ENCODE peak calls at places on chromosomes 5 and 9, in four cellular contexts. W, K, P and L are unnamed samples.

GRCh38 chr5:164353155-164353554 is 847.7 kb downstream of the MAT2B start:
- DNase-seq in K (no peak), P (no peak), W (no peak), L (no peak)

GRCh38 chr5:57538341-57538955 is 55.8 kb upstream of the ACTBL2 start:
- DNase-seq in K (no peak), W (no peak), P (peak), L (no peak)

GRCh38 chr5:39661026-39661779 is 236.4 kb upstream of the DAB2 start:
- DNase-seq in K (no peak), W (no peak), P (no peak), L (no peak)

GRCh38 chr9:21479152-21479702 is 2.9 kb downstream of the IFNE start:
- DNase-seq in K (no peak), P (no peak), W (no peak), L (no peak)

GRCh38 chr9:78544260-78544659 is 247.3 kb downstream of the PSAT1 start:
- DNase-seq in W (no peak), K (no peak), P (no peak), L (no peak)

GRCh38 chr9:25935188-25935587 is 256.9 kb upstream of the TUSC1 start:
- DNase-seq in P (no peak), K (no peak), W (no peak), L (no peak)

GRCh38 chr5:141245250-141245717 is at the start of gene PCDHB15:
- DNase-seq in P (no peak), W (no peak), K (no peak), L (peak)

GRCh38 chr9:9122230-9122875 is 1322.8 kb upstream of the DMAC1 start:
- DNase-seq in W (no peak), P (no peak), K (no peak), L (no peak)

GRCh38 chr5:8831854-8832253 is 714.0 kb downstream of the SEMA5A start:
- DNase-seq in K (no peak), P (no peak), W (no peak), L (no peak)

GRCh38 chr5:14870347-14871083 is 1.1 kb downstream of the ANKH start:
- DNase-seq in K (no peak), W (peak), P (no peak), L (peak)
- H3K4me3 ChIP-seq in K (peak), W (peak), P (peak), L (peak)

GRCh38 chr9:73155968-73156592 is 4.4 kb downstream of the ANXA1 start:
- DNase-seq in K (no peak), W (no peak), P (no peak), L (no peak)

GRCh38 chr9:73154271-73154670 is 2.6 kb downstream of the ANXA1 start:
- DNase-seq in K (no peak), P (no peak), W (no peak), L (no peak)

GRCh38 chr9:73154760-73155159 is 3.1 kb downstream of the ANXA1 start:
- DNase-seq in K (no peak), W (no peak), P (no peak), L (no peak)

GRCh38 chr9:73156593-73157187 is 5.0 kb downstream of the ANXA1 start:
- DNase-seq in P (no peak), K (no peak), W (no peak), L (no peak)

DNA sequence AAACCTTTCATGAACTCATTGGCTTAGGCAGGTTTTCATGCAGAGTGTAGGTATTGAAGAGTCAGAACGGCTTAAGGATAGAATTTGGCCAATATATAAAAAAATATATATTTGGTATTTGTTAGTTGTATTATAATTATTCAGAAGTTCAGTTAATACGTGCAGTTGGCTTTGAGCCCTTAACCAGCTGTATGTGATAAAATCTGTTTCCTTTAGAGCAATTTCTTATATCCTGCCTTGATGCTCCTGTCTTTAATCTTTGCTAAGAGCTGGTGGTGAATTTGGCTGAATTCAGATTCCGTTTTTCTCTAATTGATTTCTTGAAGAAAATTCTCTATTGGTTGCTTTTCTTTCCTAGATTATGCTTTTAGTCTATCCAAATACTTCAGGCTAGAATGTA is 3.7 kb downstream of the ANXA1 start:
- DNase-seq in K (no peak), P (no peak), W (no peak), L (no peak)
- H3K4me3 ChIP-seq in K (no peak), P (no peak), W (peak), L (no peak)

GRCh38 chr9:117415584-117415937 is 704 bp upstream of the ASTN2 start:
- DNase-seq in K (no peak), P (no peak), W (no peak), L (peak)
- H3K4me3 ChIP-seq in K (no peak), P (no peak), W (no peak), L (peak)

DNA sequence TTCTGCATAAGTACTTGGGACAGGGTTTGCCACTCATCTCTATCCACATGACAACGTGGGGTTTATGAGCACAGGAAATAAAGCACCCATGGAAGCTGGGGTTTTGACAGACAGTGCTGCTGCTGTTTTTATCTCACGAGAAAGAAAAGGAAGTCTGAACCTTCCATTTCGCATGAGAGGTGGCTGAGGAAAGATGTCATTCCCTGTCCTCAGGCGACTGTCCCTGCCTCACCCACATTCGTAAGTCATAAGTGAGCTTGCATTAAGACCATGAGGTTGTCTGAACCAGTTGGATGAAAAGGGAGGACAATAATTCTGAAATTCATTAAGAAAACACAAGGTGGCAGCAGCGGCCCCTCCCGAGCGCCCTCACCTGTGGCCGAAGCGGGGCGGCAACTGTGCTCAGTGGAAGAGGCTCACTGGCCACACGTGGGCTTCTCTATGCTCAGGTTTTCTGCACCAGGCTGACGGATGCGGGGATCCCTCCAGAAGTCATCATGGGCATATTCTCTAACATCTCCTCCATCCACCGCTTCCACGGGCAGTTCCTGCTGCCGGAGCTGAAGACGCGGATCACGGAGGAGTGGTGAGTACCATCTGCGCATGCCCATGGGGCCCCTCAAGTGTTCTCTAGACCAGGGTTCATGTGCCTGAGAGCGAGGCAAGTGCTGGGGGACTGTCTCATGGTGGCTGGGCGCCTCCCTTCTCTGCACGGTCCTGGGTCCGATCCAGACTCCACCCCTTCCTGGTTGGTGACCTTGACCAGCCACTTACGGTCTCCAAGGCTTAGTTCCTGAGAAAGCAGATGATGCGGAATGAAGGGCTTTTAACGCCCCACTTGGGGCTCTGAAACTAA is 54.7 kb upstream of the SUSD3 start:
- DNase-seq in W (peak), K (peak), P (peak), L (peak)
- H3K4me3 ChIP-seq in W (peak), K (peak), P (no peak), L (no peak)

GRCh38 chr9:133935328-133936040 is 56.6 kb downstream of the VAV2 start:
- DNase-seq in P (peak), W (peak), K (peak), L (no peak)
- H3K4me3 ChIP-seq in P (no peak), W (no peak), K (no peak), L (no peak)

GRCh38 chr9:127877566-127877998 is at the start of gene AK1:
- DNase-seq in K (peak), P (no peak), W (peak), L (peak)
- H3K4me3 ChIP-seq in K (peak), P (peak), W (peak), L (peak)

GRCh38 chr9:27528278-27528885 is 1.2 kb downstream of the MOB3B start:
- DNase-seq in P (no peak), K (peak), W (peak), L (peak)
- H3K4me3 ChIP-seq in P (peak), K (peak), W (peak), L (peak)

GRCh38 chr9:124137009-124137943 is 120.5 kb upstream of the NEK6 start:
- DNase-seq in P (no peak), W (peak), K (no peak), L (no peak)
- H3K4me3 ChIP-seq in P (no peak), W (no peak), K (no peak), L (no peak)

GRCh38 chr9:137422668-137423000 is 328 bp downstream of the EXD3 start:
- DNase-seq in P (no peak), W (no peak), K (no peak), L (peak)

GRCh38 chr9:137423001-137423809 is at the start of the genes EXD3 and NOXA1:
- DNase-seq in K (peak), W (peak), P (peak), L (peak)

GRCh38 chr9:137421838-137422667 is 909 bp downstream of the EXD3 start:
- DNase-seq in P (no peak), K (peak), W (no peak), L (no peak)

GRCh38 chr9:137426018-137426681 is 3.0 kb downstream of the NOXA1 start:
- DNase-seq in W (no peak), K (peak), P (no peak), L (peak)

GRCh38 chr9:137423810-137424291 is 658 bp downstream of the NOXA1 start:
- DNase-seq in K (peak), P (no peak), W (no peak), L (peak)
- H3K4me3 ChIP-seq in K (peak), P (peak), W (peak), L (peak)

DNA sequence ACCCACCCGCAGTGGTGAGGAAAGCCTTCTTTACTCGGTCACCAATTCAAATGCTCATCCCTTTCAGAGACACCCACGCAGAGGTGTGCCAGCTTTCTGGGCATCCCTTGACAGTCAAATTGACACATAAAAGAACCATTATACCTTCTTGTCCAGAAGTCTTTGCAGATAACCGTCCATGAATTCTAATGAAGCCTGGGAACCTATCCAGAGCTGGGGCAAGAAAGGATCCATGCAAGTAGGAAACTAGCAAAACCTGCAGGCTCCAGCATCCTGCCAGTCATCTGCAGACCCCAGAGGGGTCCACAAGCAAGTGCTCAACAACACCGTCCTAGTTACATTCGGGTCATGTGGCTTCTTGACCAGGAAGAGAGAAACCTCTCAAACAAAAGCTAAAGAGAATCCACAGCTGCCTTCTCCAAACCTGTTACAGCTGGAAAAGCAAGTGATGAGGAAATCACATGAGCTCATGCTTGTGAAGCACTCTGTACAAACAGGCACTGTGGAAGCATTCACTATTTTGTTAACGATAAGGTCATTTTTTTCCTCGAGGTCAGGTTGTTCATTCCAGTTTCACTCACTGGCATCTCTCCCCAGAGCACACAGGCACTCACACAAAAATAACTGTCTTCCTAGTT is 80.2 kb upstream of the DMRT1 start:
- DNase-seq in W (no peak), P (peak), K (no peak), L (no peak)
- H3K4me3 ChIP-seq in W (no peak), P (no peak), K (no peak), L (no peak)